ENCODE peak calls at places on chromosomes 16 and 17, in seven cellular contexts. W, L, H, N, Y, K and T are unnamed samples.

GRCh38 chr17:39949028-39949427 is 13.8 kb upstream of the GSDMA start:
- DNase-seq in H (no peak), W (peak), Y (no peak), K (no peak), L (no peak), N (no peak), T (no peak)

GRCh38 chr17:66724581-66725341 is 110.2 kb upstream of the CACNG5 start:
- DNase-seq in L (no peak), N (no peak), W (no peak), K (peak), H (no peak), Y (no peak), T (no peak)

GRCh38 chr17:35313875-35314409 is 59.5 kb downstream of the SLFN11 start:
- DNase-seq in N (peak), L (no peak), Y (no peak), W (no peak), H (no peak), K (no peak), T (no peak)

GRCh38 chr16:23185661-23186060 is 3.1 kb downstream of the SCNN1G start:
- DNase-seq in L (no peak), Y (no peak), N (no peak), H (no peak), W (no peak), K (no peak), T (no peak)

GRCh38 chr17:69757794-69758430 is 317.1 kb upstream of the KCNJ16 start:
- DNase-seq in N (no peak), K (peak), W (peak), L (no peak), Y (no peak), H (no peak), T (no peak)

GRCh38 chr16:70380205-70380918 is 33.7 kb downstream of the DDX19A start:
- DNase-seq in L (peak), K (peak), Y (peak), H (peak), W (peak), N (peak), T (no peak)

GRCh38 chr17:81002409-81003361 is 11.0 kb downstream of the CHMP6 start:
- DNase-seq in N (no peak), Y (no peak), W (peak), H (no peak), K (peak), L (no peak), T (no peak)

GRCh38 chr17:76033139-76033538 is 6.0 kb upstream of the EVPL start:
- DNase-seq in N (no peak), H (no peak), Y (no peak), K (no peak), W (no peak), L (no peak), T (no peak)

GRCh38 chr16:81679721-81680430 is 99.2 kb upstream of the PLCG2 start:
- DNase-seq in W (no peak), N (no peak), Y (no peak), K (no peak), L (no peak), H (no peak), T (no peak)

GRCh38 chr16:81429045-81429521 is 15.5 kb upstream of the CMIP start:
- DNase-seq in L (no peak), K (peak), N (no peak), W (no peak), Y (no peak), H (no peak), T (peak)

GRCh38 chr16:57667526-57668258 is 414 bp upstream of the ADGRG3 start:
- DNase-seq in K (peak), L (no peak), N (no peak), Y (no peak), H (no peak), W (no peak), T (no peak)

GRCh38 chr16:57283214-57283955 is 1.1 kb downstream of the PLLP start:
- DNase-seq in H (no peak), L (no peak), W (no peak), N (peak), Y (no peak), K (no peak), T (no peak)

GRCh38 chr17:82031885-82032627 is 578 bp downstream of the RAC3 start:
- DNase-seq in H (no peak), K (no peak), L (no peak), Y (peak), N (no peak), W (peak), T (no peak)

GRCh38 chr17:1769826-1770477 is 8.1 kb downstream of the SERPINF1 start:
- DNase-seq in H (no peak), L (no peak), W (peak), K (peak), N (peak), Y (no peak), T (no peak)

GRCh38 chr17:82400830-82401229 is 17.3 kb upstream of the HEXD start:
- DNase-seq in H (no peak), N (no peak), K (no peak), Y (peak), L (no peak), W (no peak), T (no peak)

GRCh38 chr17:48194097-48194550 is 86.6 kb downstream of the SNX11 start:
- DNase-seq in W (no peak), Y (no peak), L (no peak), K (no peak), N (no peak), H (no peak), T (no peak)

GRCh38 chr16:30515275-30515674 is 11.1 kb downstream of the ZNF768 start:
- DNase-seq in K (no peak), L (no peak), Y (no peak), H (no peak), N (no peak), W (no peak), T (no peak)

GRCh38 chr16:48947371-48947713 is 334.3 kb downstream of the CBLN1 start:
- DNase-seq in K (no peak), H (no peak), L (no peak), W (no peak), N (no peak), Y (no peak), T (no peak)

GRCh38 chr16:72241930-72242329 is 70.0 kb upstream of the PMFBP1 start:
- DNase-seq in Y (no peak), L (peak), N (peak), K (peak), H (no peak), W (peak), T (no peak)

GRCh38 chr16:31487720-31488629 is 5.1 kb downstream of the SLC5A2 start:
- DNase-seq in L (peak), N (peak), Y (peak), H (peak), W (peak), K (peak), T (peak)

GRCh38 chr16:46729326-46729995 is 18.7 kb downstream of the MYLK3 start:
- DNase-seq in Y (no peak), W (no peak), H (no peak), K (no peak), N (no peak), L (no peak), T (no peak)

GRCh38 chr16:75526032-75526790 is 9.7 kb downstream of the CHST5 start:
- DNase-seq in L (no peak), K (no peak), H (no peak), N (no peak), W (no peak), Y (no peak), T (no peak)

GRCh38 chr17:45143101-45143670 is 5.1 kb upstream of the HEXIM1 start:
- DNase-seq in L (no peak), W (no peak), K (no peak), N (no peak), H (no peak), Y (no peak), T (no peak)

GRCh38 chr16:31421587-31421986 is 6.6 kb downstream of the COX6A2 start:
- DNase-seq in W (peak), Y (peak), L (no peak), H (no peak), K (no peak), N (no peak), T (no peak)

GRCh38 chr17:50946891-50947843 is 81.0 kb upstream of the TOB1 start:
- DNase-seq in L (no peak), W (no peak), K (no peak), H (no peak), Y (no peak), N (no peak), T (no peak)

GRCh38 chr16:55641430-55642056 is 14.2 kb upstream of the SLC6A2 start:
- DNase-seq in L (no peak), K (no peak), Y (no peak), W (no peak), N (no peak), H (no peak), T (no peak)

GRCh38 chr17:39194985-39195524 is 2.4 kb downstream of the CACNB1 start:
- DNase-seq in L (peak), K (no peak), Y (no peak), W (no peak), N (no peak), H (no peak), T (no peak)

GRCh38 chr16:69691980-69692911 is 34.1 kb downstream of the NQO1 start:
- DNase-seq in W (peak), Y (no peak), L (no peak), K (peak), N (no peak), H (no peak), T (no peak)

GRCh38 chr17:42414782-42415409 is 8.2 kb downstream of the CAVIN1 start:
- DNase-seq in L (no peak), W (peak), N (no peak), Y (no peak), H (peak), K (no peak), T (no peak)

GRCh38 chr17:73589096-73589980 is 54.9 kb downstream of the SDK2 start:
- DNase-seq in N (no peak), H (no peak), W (peak), L (no peak), K (no peak), Y (no peak), T (no peak)

GRCh38 chr17:18044609-18045008 is 5.4 kb downstream of the GID4 start:
- DNase-seq in N (no peak), K (no peak), L (no peak), W (no peak), H (no peak), Y (no peak), T (no peak)